ENCODE peak calls at places on chromosomes 13 and 19, in five cellular contexts. D is stimulated activated CD8-positive, alpha-beta memory T cell treated with anti-CD3 and anti-CD28 coated beads, Interleukin-7, amount 100 ng/mL, for 4 hours; X is globus pallidus; C is HFFc6; M is hepatic stellate cell. N is an unnamed sample.
A peak's percentile ranks its signal among the peaks of the same experiment; 100 is the strongest.

GRCh38 chr13:106156468-106156867 is 379.0 kb downstream of the EFNB2 start:
- DNase-seq in X (no peak), D (no peak), M (peak; percentile 30), C (peak; percentile 99), N (peak; percentile 99)

GRCh38 chr19:15154002-15154612 is 46.7 kb downstream of the NOTCH3 start:
- DNase-seq in M (peak; percentile 52), D (no peak), X (no peak), C (peak; percentile 33), N (peak; percentile 59)

GRCh38 chr13:28338202-28338601 is 156.7 kb downstream of the FLT1 start:
- DNase-seq in D (no peak), M (no peak), C (no peak), X (no peak), N (peak; percentile 41)

GRCh38 chr13:104477256-104477655 is 1411.0 kb upstream of the SLC10A2 start:
- DNase-seq in C (no peak), M (no peak), D (no peak), X (no peak), N (no peak)

GRCh38 chr19:40718774-40719391 is 2.0 kb downstream of the ITPKC start:
- DNase-seq in D (peak; percentile 7), M (peak; percentile 41), C (peak; percentile 49), X (no peak), N (no peak)

GRCh38 chr19:38556521-38557174 is 61.1 kb downstream of the MAP4K1 start:
- DNase-seq in D (no peak), M (no peak), X (no peak), C (peak; percentile 3), N (no peak)

GRCh38 chr13:75935805-75936204 is 299.7 kb downstream of the LMO7 start:
- DNase-seq in C (no peak), D (no peak), X (no peak), M (no peak), N (no peak)

GRCh38 chr19:48490980-48491792 is 20.4 kb downstream of the LMTK3 start:
- DNase-seq in C (no peak), M (peak; percentile 61), X (no peak), D (peak; percentile 61), N (no peak)

GRCh38 chr13:51244637-51245405 is 22.6 kb downstream of the FAM124A start:
- DNase-seq in X (no peak), C (no peak), D (no peak), M (no peak), N (no peak)

N was measured in A172.